ENCODE peak calls at places on chromosomes 11 and 22, in eight cellular contexts. V, U, L, G, S, H, X and W are unnamed samples.

GRCh38 chr11:88169881-88170280 is 5.4 kb downstream of the RAB38 start:
- DNase-seq in H (peak; percentile 66), U (no peak), L (no peak), G (no peak), V (no peak), X (no peak), S (no peak), W (no peak)

GRCh38 chr22:42960146-42960509 is 54.8 kb downstream of the PACSIN2 start:
- DNase-seq in X (no peak), V (no peak), S (no peak), H (no peak), L (no peak), G (no peak), U (no peak), W (peak; percentile 49)

GRCh38 chr11:112241486-112241885 is 15.3 kb downstream of the PTS start:
- DNase-seq in U (no peak), X (no peak), G (peak; percentile 63), L (no peak), S (no peak), V (no peak), H (no peak), W (no peak)

GRCh38 chr11:60589611-60590010 is 74.4 kb downstream of the MS4A13 start:
- DNase-seq in H (no peak), V (no peak), X (no peak), U (no peak), L (no peak), G (no peak), S (no peak), W (no peak)

GRCh38 chr11:118929496-118930151 is 3.9 kb upstream of the BCL9L start:
- DNase-seq in G (peak; percentile 71), S (no peak), U (peak; percentile 92), X (peak; percentile 79), H (no peak), V (peak; percentile 86), L (peak; percentile 75), W (peak; percentile 94)

GRCh38 chr22:44697423-44698179 is 4.4 kb upstream of the PRR5 start:
- DNase-seq in H (no peak), L (peak; percentile 86), X (peak; percentile 75), S (peak; percentile 91), U (peak; percentile 31), V (peak; percentile 87), G (peak; percentile 68), W (peak; percentile 40)

GRCh38 chr22:19876314-19876940 is 21.8 kb upstream of the GNB1L start:
- DNase-seq in S (no peak), G (no peak), H (no peak), L (no peak), X (no peak), V (peak; percentile 47), U (no peak), W (no peak)

GRCh38 chr11:104564921-104565580 is 333.2 kb downstream of the CASP12 start:
- DNase-seq in G (no peak), S (no peak), H (no peak), X (no peak), U (no peak), V (no peak), L (no peak), W (no peak)

GRCh38 chr11:23932485-23932898 is 564.4 kb upstream of the LUZP2 start:
- DNase-seq in X (no peak), U (no peak), G (peak; percentile 50), V (no peak), H (peak; percentile 5), L (no peak), S (no peak), W (no peak)

GRCh38 chr11:60955566-60955965 is 3.6 kb upstream of the SLC15A3 start:
- DNase-seq in X (no peak), V (no peak), L (no peak), U (no peak), S (no peak), H (no peak), G (no peak), W (no peak)

GRCh38 chr22:49948958-49949913 is 11.3 kb upstream of the PIM3 start:
- DNase-seq in G (no peak), X (no peak), U (no peak), V (no peak), H (no peak), S (no peak), L (no peak), W (no peak)

GRCh38 chr22:23845661-23846469 is 7.1 kb upstream of the DERL3 start:
- DNase-seq in S (no peak), L (no peak), G (no peak), H (no peak), U (no peak), V (no peak), X (no peak), W (no peak)

GRCh38 chr11:294795-295194 is 4.5 kb downstream of the IFITM5 start:
- DNase-seq in H (no peak), G (no peak), V (peak; percentile 19), L (no peak), U (no peak), S (no peak), X (no peak), W (no peak)

GRCh38 chr11:34548278-34548677 is 34.7 kb upstream of the ELF5 start:
- DNase-seq in H (no peak), G (no peak), U (no peak), X (no peak), S (no peak), V (no peak), L (no peak), W (no peak)